ENCODE peak calls at places on chromosome X, in four cellular contexts. S is endothelial cell of umbilical vein; L is CD4-positive, alpha-beta memory T cell; J is tibial nerve. M is an unnamed sample. For H3K4me1, the result is how much of the 10 kb centered on the place peaks cover.

GRCh38 chrX:71320126-71320525 is 18.6 kb downstream of the ITGB1BP2 start:
- DNase-seq in J (no peak), S (no peak), L (no peak), M (no peak)

GRCh38 chrX:20205927-20206708 is 60.6 kb downstream of the RPS6KA3 start:
- DNase-seq in J (no peak), L (no peak), S (no peak), M (no peak)

GRCh38 chrX:1389181-1389992 is 2.5 kb downstream of the SLC25A6 start:
- DNase-seq in J (no peak), L (no peak), S (no peak), M (no peak)

GRCh38 chrX:5233830-5234229 is 994.8 kb downstream of the NLGN4X start:
- DNase-seq in L (no peak), J (no peak), S (no peak), M (no peak)

GRCh38 chrX:154486052-154486395 is 391 bp downstream of the UBL4A start:
- DNase-seq in L (peak), J (peak), S (peak), M (no peak)

GRCh38 chrX:19889582-19890342 is 2.4 kb upstream of the SH3KBP1 start:
- DNase-seq in J (no peak), S (no peak), L (peak), M (peak)

GRCh38 chrX:69024931-69025330 is 140.3 kb downstream of the PJA1 start:
- DNase-seq in L (no peak), J (peak), S (no peak), M (peak)

GRCh38 chrX:108299101-108299591 is 139.1 kb downstream of the COL4A6 start:
- DNase-seq in L (no peak), S (peak), J (no peak), M (no peak)

GRCh38 chrX:34638116-34638515 is 19.0 kb downstream of the TMEM47 start:
- DNase-seq in S (peak), J (peak), L (no peak), M (peak)

GRCh38 chrX:108537005-108537404 is 97.4 kb downstream of the COL4A5 start:
- DNase-seq in L (no peak), S (peak), J (peak), M (peak)

GRCh38 chrX:17414057-17414658 is 39.2 kb downstream of the NHS start:
- DNase-seq in J (peak), S (no peak), L (no peak), M (no peak)

GRCh38 chrX:17413228-17413627 is 38.2 kb downstream of the NHS start:
- DNase-seq in S (no peak), J (no peak), L (no peak), M (peak)

GRCh38 chrX:17415242-17415815 is 40.3 kb downstream of the NHS start:
- DNase-seq in L (no peak), J (no peak), S (no peak), M (no peak)

GRCh38 chrX:17412692-17413091 is 37.7 kb downstream of the NHS start:
- DNase-seq in S (no peak), L (no peak), J (no peak), M (peak)

DNA sequence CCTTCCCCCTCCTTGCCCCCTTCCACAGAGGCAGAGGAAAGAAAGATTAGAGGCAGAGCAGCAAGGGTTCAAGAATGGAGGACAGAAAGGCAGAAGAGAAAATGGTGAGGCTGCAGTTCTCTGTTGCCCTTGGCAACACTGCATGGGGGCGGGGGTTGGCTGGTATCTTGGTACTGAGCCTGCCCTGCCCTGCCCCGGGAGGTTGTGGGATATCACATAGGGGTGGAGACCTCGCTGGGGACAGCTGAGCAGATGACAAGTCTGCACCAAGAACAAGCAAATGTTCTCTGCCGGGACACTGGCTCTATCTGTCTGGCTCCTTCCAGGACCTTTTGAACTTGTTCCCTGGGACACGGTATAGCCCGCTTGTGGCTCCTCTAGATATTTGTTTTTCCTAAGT is 39.8 kb downstream of the NHS start:
- DNase-seq in S (no peak), L (no peak), J (no peak), M (no peak)
- H3K4me1 ChIP-seq in S (under half), L (under half), J (under half), M (under half)

GRCh38 chrX:132489256-132490085 is 633 bp upstream of the MBNL3 start:
- DNase-seq in S (peak), L (peak), J (peak), M (peak)
- H3K4me1 ChIP-seq in S (under half), L (under half), J (under half), M (under half)

GRCh38 chrX:25004485-25005032 is 11.2 kb downstream of the ARX start:
- DNase-seq in S (no peak), L (no peak), J (no peak), M (no peak)
- H3K4me1 ChIP-seq in S (under half), L (under half), J (under half), M (under half)

GRCh38 chrX:66021407-66021757 is 18.5 kb downstream of the VSIG4 start:
- DNase-seq in J (no peak), S (no peak), L (no peak), M (no peak)
- H3K4me1 ChIP-seq in J (under half), S (under half), L (half or more), M (under half)

GRCh38 chrX:2708601-2709200 is 17.6 kb downstream of the CD99 start:
- DNase-seq in J (no peak), L (no peak), S (no peak), M (no peak)

GRCh38 chrX:2711441-2711840 is 20.3 kb downstream of the CD99 start:
- DNase-seq in S (no peak), L (no peak), J (no peak), M (no peak)

GRCh38 chrX:2710496-2710895 is 19.4 kb downstream of the CD99 start:
- DNase-seq in J (no peak), L (no peak), S (no peak), M (peak)

GRCh38 chrX:2708016-2708415 is 16.9 kb downstream of the CD99 start:
- DNase-seq in J (no peak), L (no peak), S (no peak), M (peak)

DNA sequence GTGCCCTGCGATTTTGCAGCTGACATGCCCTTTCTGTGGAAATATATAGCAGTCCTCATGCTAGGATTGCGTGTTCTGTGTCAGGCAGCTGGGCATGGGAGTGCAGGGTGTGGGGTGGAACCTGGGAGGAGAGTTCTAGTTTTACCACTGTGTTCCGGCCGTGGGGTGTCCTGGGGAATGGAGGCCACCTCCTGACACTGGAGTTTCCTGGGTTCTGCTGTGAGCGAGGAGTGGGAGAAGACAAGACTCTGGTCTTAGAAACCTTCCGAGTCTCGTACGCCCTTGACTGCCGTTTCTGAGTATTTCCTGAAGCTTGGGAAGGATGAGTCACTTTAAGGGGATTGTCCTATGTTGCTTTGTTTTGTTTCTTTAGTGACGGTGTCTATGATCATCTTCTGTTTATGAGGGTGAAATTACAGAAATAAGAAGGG is 19.0 kb downstream of the CD99 start:
- DNase-seq in L (no peak), J (no peak), S (peak), M (peak)
- H3K4me1 ChIP-seq in L (half or more), J (under half), S (under half), M (under half)

GRCh38 chrX:15750611-15751159 is 12.6 kb downstream of the CA5B start:
- DNase-seq in L (no peak), S (no peak), J (no peak), M (no peak)
- H3K4me1 ChIP-seq in L (half or more), S (under half), J (under half), M (under half)

DNA sequence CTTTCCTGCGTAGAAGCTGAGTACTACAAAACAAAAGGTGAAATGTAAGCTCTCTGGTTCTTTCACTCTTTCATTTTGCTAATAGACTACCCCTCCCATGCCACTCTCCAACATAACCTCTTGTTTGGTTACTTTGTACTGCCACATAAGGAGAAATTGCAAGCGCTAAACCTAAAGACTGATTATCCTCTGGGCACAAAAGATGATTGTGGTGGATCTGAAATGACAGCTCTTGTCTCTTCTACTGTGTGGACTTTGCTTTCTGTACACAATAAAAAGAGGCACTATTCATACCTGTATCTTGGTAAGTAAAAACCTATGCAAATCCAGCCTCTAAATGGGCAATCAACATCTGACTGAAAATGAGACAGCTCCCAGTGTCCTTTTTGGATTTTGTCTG is 5.3 kb downstream of the MBNL3 start:
- DNase-seq in J (no peak), L (no peak), S (no peak), M (no peak)
- H3K4me1 ChIP-seq in J (under half), L (under half), S (under half), M (under half)